ENCODE peak calls at places on chromosomes 4 and X, in six cellular contexts. W, T, G, X, R and E are unnamed samples.

GRCh38 chrX:38513087-38513742 is 48.1 kb upstream of the TSPAN7 start:
- DNase-seq in W (no peak), T (no peak), G (no peak), X (no peak), R (no peak), E (no peak)

GRCh38 chr4:1990676-1991075 is 18.1 kb downstream of the NELFA start:
- DNase-seq in W (no peak), T (no peak), G (no peak), X (no peak), R (peak; percentile 31), E (no peak)

GRCh38 chr4:20520901-20521300 is 179.4 kb upstream of the PACRGL start:
- DNase-seq in W (peak; percentile 79), T (no peak), G (no peak), X (no peak), R (no peak), E (no peak)

GRCh38 chr4:164312671-164313070 is 441.3 kb upstream of the SMIM31 start:
- DNase-seq in W (no peak), T (no peak), G (no peak), X (no peak), R (no peak), E (no peak)

GRCh38 chr4:169345207-169345788 is 74.5 kb upstream of the SH3RF1 start:
- DNase-seq in W (no peak), T (no peak), G (no peak), X (no peak), R (no peak), E (no peak)

GRCh38 chrX:25721564-25721963 is 416.6 kb upstream of the MAGEB18 start:
- DNase-seq in W (peak; percentile 0), T (no peak), G (no peak), X (no peak), R (no peak), E (no peak)

GRCh38 chr4:13483142-13484044 is 747 bp downstream of the RAB28 start:
- DNase-seq in W (peak; percentile 74), T (peak; percentile 51), G (peak; percentile 44), X (peak; percentile 8), R (peak; percentile 86), E (peak; percentile 56)

GRCh38 chrX:154412468-154412867 is 1.1 kb downstream of the TAFAZZIN start:
- DNase-seq in W (no peak), T (peak; percentile 23), G (peak; percentile 11), X (no peak), R (no peak), E (peak; percentile 41)

GRCh38 chr4:145819246-145820181 is 119.1 kb downstream of the ZNF827 start:
- DNase-seq in W (no peak), T (no peak), G (peak; percentile 22), X (no peak), R (no peak), E (no peak)

GRCh38 chr4:184232212-184232611 is 14.5 kb upstream of the ENPP6 start:
- DNase-seq in W (no peak), T (no peak), G (no peak), X (no peak), R (no peak), E (no peak)

GRCh38 chr4:107243141-107243779 is 207.1 kb upstream of the DKK2 start:
- DNase-seq in W (no peak), T (no peak), G (no peak), X (no peak), R (no peak), E (peak; percentile 20)

GRCh38 chr4:161197912-161198311 is 965.9 kb downstream of the FSTL5 start:
- DNase-seq in W (no peak), T (no peak), G (no peak), X (no peak), R (no peak), E (no peak)

GRCh38 chr4:108029321-108029720 is 39.6 kb downstream of the HADH start:
- DNase-seq in W (no peak), T (no peak), G (no peak), X (no peak), R (no peak), E (no peak)

GRCh38 chrX:21757960-21758359 is at the start of gene SMPX:
- DNase-seq in W (no peak), T (no peak), G (no peak), X (no peak), R (no peak), E (no peak)

GRCh38 chr4:184284336-184284690 is 66.6 kb upstream of the ENPP6 start:
- DNase-seq in W (no peak), T (no peak), G (no peak), X (no peak), R (no peak), E (no peak)

GRCh38 chr4:128675083-128675482 is 134.4 kb upstream of the JADE1 start:
- DNase-seq in W (no peak), T (no peak), G (no peak), X (no peak), R (no peak), E (no peak)

GRCh38 chr4:111979921-111980320 is 165.3 kb upstream of the FAM241A start:
- DNase-seq in W (no peak), T (no peak), G (no peak), X (no peak), R (no peak), E (no peak)

GRCh38 chrX:84724576-84724975 is 222.3 kb upstream of the HDX start:
- DNase-seq in W (no peak), T (no peak), G (no peak), X (no peak), R (no peak), E (no peak)

GRCh38 chr4:16897991-16898827 is at the start of gene LDB2:
- DNase-seq in W (no peak), T (peak; percentile 55), G (peak; percentile 84), X (no peak), R (peak; percentile 84), E (peak; percentile 32)

GRCh38 chrX:12269484-12269883 is 131.2 kb downstream of the FRMPD4 start:
- DNase-seq in W (no peak), T (no peak), G (no peak), X (no peak), R (no peak), E (no peak)

GRCh38 chrX:132004728-132005127 is 18.4 kb upstream of the STK26 start:
- DNase-seq in W (no peak), T (no peak), G (no peak), X (no peak), R (no peak), E (no peak)

GRCh38 chr4:175536852-175537453 is 275.1 kb downstream of the GPM6A start:
- DNase-seq in W (peak; percentile 78), T (peak; percentile 21), G (no peak), X (peak; percentile 6), R (no peak), E (no peak)

GRCh38 chrX:19848110-19848509 is 39.3 kb downstream of the SH3KBP1 start:
- DNase-seq in W (no peak), T (no peak), G (no peak), X (no peak), R (no peak), E (no peak)